ENCODE peak calls at places on chromosomes 4 and X, in eight cellular contexts. F, G, M, N, D, K, U and V are unnamed samples. For H3K4me1 and H3K9me3, the result is how much of the 10 kb centered on the place peaks cover.

GRCh38 chr4:86453044-86453501 is 93.2 kb upstream of the MAPK10 start:
- DNase-seq in F (peak), G (peak), M (peak), N (no peak), D (no peak), K (no peak), U (no peak), V (no peak)

GRCh38 chrX:132030264-132030663 is 7.2 kb downstream of the STK26 start:
- DNase-seq in F (no peak), G (no peak), M (no peak), N (no peak), D (no peak), K (no peak), U (no peak), V (no peak)

GRCh38 chrX:115065304-115065703 is 47.9 kb upstream of the IL13RA2 start:
- DNase-seq in F (no peak), G (no peak), M (no peak), N (no peak), D (no peak), K (no peak), U (no peak), V (no peak)

GRCh38 chr4:19844436-19844835 is 407.3 kb upstream of the SLIT2 start:
- DNase-seq in F (no peak), G (no peak), M (peak), N (no peak), D (no peak), K (no peak), U (no peak), V (no peak)

GRCh38 chr4:105924341-105924740 is 29.1 kb downstream of the NPNT start:
- DNase-seq in F (no peak), G (no peak), M (no peak), N (no peak), D (no peak), K (no peak), U (no peak), V (no peak)

GRCh38 chr4:7124643-7125442 is 57.0 kb upstream of the GRPEL1 start:
- DNase-seq in F (peak), G (peak), M (peak), N (no peak), D (no peak), K (no peak), U (no peak), V (no peak)

GRCh38 chr4:177938226-177938625 is 496.0 kb upstream of the AGA start:
- DNase-seq in F (no peak), G (no peak), M (no peak), N (no peak), D (no peak), K (no peak), U (no peak), V (no peak)

GRCh38 chrX:118117069-118117405 is 427 bp upstream of the KLHL13 start:
- DNase-seq in F (no peak), G (no peak), M (no peak), N (no peak), D (no peak), K (peak), U (no peak), V (no peak)

GRCh38 chr4:83062748-83063147 is 27.8 kb downstream of the COPS4 start:
- DNase-seq in F (no peak), G (no peak), M (no peak), N (no peak), D (no peak), K (no peak), U (no peak), V (no peak)

GRCh38 chrX:148958896-148959295 is 458.5 kb downstream of the AFF2 start:
- DNase-seq in F (no peak), G (no peak), M (no peak), N (no peak), D (no peak), K (no peak), U (no peak), V (no peak)

GRCh38 chr4:80138556-80139538 is 58.5 kb upstream of the PRDM8 start:
- DNase-seq in F (no peak), G (no peak), M (peak), N (no peak), D (peak), K (no peak), U (peak), V (peak)

GRCh38 chrX:33605997-33606396 is 394.6 kb upstream of the DMD start:
- DNase-seq in F (no peak), G (no peak), M (no peak), N (no peak), D (no peak), K (no peak), U (no peak), V (no peak)

GRCh38 chr4:129345680-129346079 is 249.7 kb downstream of the C4orf33 start:
- DNase-seq in F (no peak), G (no peak), M (no peak), N (no peak), D (no peak), K (no peak), U (no peak), V (no peak)

GRCh38 chrX:79413009-79413408 is 45.9 kb upstream of the ITM2A start:
- DNase-seq in F (no peak), G (no peak), M (peak), N (peak), D (no peak), K (no peak), U (no peak), V (no peak)

GRCh38 chrX:69060631-69061408 is 104.4 kb downstream of the PJA1 start:
- DNase-seq in F (no peak), G (peak), M (peak), N (peak), D (no peak), K (no peak), U (no peak), V (no peak)

GRCh38 chr4:15754323-15754722 is 23.8 kb upstream of the CD38 start:
- DNase-seq in F (no peak), G (no peak), M (peak), N (no peak), D (peak), K (no peak), U (peak), V (peak)

GRCh38 chrX:116490091-116490490 is 27.3 kb upstream of the CT83 start:
- DNase-seq in F (no peak), G (no peak), M (no peak), N (peak), D (no peak), K (no peak), U (no peak), V (no peak)

GRCh38 chrX:17725176-17725575 is 12.1 kb upstream of the SCML1 start:
- DNase-seq in F (no peak), G (no peak), M (no peak), N (no peak), D (no peak), K (no peak), U (no peak), V (no peak)

GRCh38 chr4:74202062-74202586 is 44.2 kb downstream of the MTHFD2L start:
- DNase-seq in F (no peak), G (no peak), M (peak), N (no peak), D (no peak), K (no peak), U (no peak), V (no peak)

GRCh38 chr4:54332577-54332976 is 103.5 kb downstream of the PDGFRA start:
- DNase-seq in F (no peak), G (no peak), M (no peak), N (no peak), D (no peak), K (no peak), U (no peak), V (no peak)

GRCh38 chr4:4559596-4559995 is 17.7 kb upstream of the STX18 start:
- DNase-seq in F (no peak), G (no peak), M (peak), N (no peak), D (no peak), K (no peak), U (no peak), V (no peak)

GRCh38 chr4:26256016-26256415 is 64.8 kb upstream of the RBPJ start:
- DNase-seq in F (no peak), G (no peak), M (peak), N (no peak), D (no peak), K (no peak), U (no peak), V (no peak)

GRCh38 chr4:147731611-147732515 is at the start of gene ARHGAP10:
- DNase-seq in F (peak), G (peak), M (peak), N (peak), D (peak), K (peak), U (peak), V (peak)
- H3K4me1 ChIP-seq in F (under half), G (under half), M (under half), N (under half), D (under half), K (under half), U (under half), V (under half)

GRCh38 chrX:125709074-125709473 is 389.4 kb downstream of the TEX13C start:
- DNase-seq in F (no peak), G (no peak), M (no peak), N (no peak), D (no peak), K (no peak), U (no peak), V (no peak)
- H3K9me3 ChIP-seq in F (under half), G (under half), M (under half), N (under half), D (under half), K (under half), U (under half), V (under half)

DNA sequence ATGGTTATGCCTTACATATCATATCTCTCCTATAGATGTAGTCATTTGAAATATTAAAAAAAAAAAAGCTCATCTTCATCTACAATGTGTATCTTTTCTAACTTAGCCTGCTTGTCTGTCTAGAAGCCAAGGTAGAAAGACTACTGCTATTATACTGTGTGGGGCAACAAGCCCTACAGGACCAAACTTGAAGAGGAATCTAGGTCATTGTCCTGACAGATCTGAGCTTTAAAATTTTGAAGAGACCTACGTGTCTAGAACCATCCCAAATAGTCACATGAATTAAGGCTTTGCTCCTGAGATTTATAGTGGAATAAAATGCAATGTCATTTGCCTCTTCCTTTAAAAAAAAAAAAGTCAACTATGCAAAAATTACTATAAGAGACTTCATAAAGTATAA is 95.8 kb downstream of the PALLD start:
- DNase-seq in F (no peak), G (peak), M (no peak), N (no peak), D (no peak), K (no peak), U (no peak), V (no peak)
- H3K27ac ChIP-seq in F (no peak), G (no peak), M (no peak), N (no peak), D (no peak), K (no peak), U (no peak), V (no peak)

GRCh38 chrX:78035061-78035460 is 65.6 kb upstream of the PGAM4 start:
- DNase-seq in F (no peak), G (no peak), M (no peak), N (no peak), D (no peak), K (no peak), U (no peak), V (no peak)
- H3K4me1 ChIP-seq in F (under half), G (under half), M (under half), N (under half), D (under half), K (under half), U (under half), V (under half)

GRCh38 chrX:82141942-82142341 is 940.0 kb downstream of the SH3BGRL start:
- DNase-seq in F (no peak), G (no peak), M (no peak), N (no peak), D (peak), K (no peak), U (peak), V (no peak)
- H3K9me3 ChIP-seq in F (under half), G (under half), M (under half), N (under half), D (under half), K (under half), U (under half), V (under half)

DNA sequence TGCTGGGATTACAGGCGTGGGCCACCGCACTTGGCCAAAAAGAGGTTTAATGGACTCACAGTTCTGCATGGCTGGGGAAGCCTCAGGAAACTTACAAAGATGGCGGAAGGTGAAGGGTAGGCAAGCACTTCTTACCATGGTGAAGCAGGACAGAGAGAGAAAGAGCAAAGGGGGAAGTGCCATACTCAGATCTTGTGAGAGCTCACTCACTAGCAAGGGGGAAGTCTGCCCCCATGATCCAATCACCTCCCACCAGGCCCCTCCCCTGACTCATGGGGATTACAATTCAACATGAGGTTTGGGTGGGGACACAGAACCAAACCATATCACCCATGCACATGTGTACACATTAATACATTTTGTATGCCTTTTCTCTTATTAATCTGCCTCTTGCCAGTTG is 77.1 kb upstream of the HSD17B10 start:
- DNase-seq in F (no peak), G (no peak), M (no peak), N (no peak), D (no peak), K (no peak), U (no peak), V (no peak)
- H3K27ac ChIP-seq in F (no peak), G (no peak), M (no peak), N (no peak), D (no peak), K (no peak), U (no peak), V (no peak)